ENCODE peak calls at places on chromosomes 5 and 9, in seven cellular contexts. One of them, this sample, is unnamed.

GRCh38 chr5:53430618-53431252 is 49.7 kb upstream of the FST start:
- DNase-seq in body of pancreas: no peak
- DNase-seq in OCI-LY7: peak
- DNase-seq in RWPE1: peak
- DNase-seq in ovary: no peak
- DNase-seq in transverse colon: no peak
- DNase-seq in H9: no peak
- DNase-seq in this sample: no peak

GRCh38 chr9:129932303-129933151 is 97.3 kb downstream of the USP20 start:
- DNase-seq in body of pancreas: no peak
- DNase-seq in OCI-LY7: no peak
- DNase-seq in RWPE1: no peak
- DNase-seq in ovary: no peak
- DNase-seq in transverse colon: no peak
- DNase-seq in H9: no peak
- DNase-seq in this sample: no peak

GRCh38 chr5:140548300-140548688 is 832 bp downstream of the EIF4EBP3 start:
- DNase-seq in body of pancreas: peak
- DNase-seq in OCI-LY7: no peak
- DNase-seq in RWPE1: peak
- DNase-seq in ovary: no peak
- DNase-seq in transverse colon: peak
- DNase-seq in H9: no peak
- DNase-seq in this sample: peak

GRCh38 chr5:168047043-168047668 is 244.3 kb upstream of the WWC1 start:
- DNase-seq in body of pancreas: peak
- DNase-seq in OCI-LY7: peak
- DNase-seq in RWPE1: peak
- DNase-seq in ovary: no peak
- DNase-seq in transverse colon: peak
- DNase-seq in H9: peak
- DNase-seq in this sample: no peak

GRCh38 chr5:139271201-139272027 is 22.1 kb upstream of the MATR3 start:
- DNase-seq in body of pancreas: peak
- DNase-seq in OCI-LY7: no peak
- DNase-seq in RWPE1: no peak
- DNase-seq in ovary: no peak
- DNase-seq in transverse colon: no peak
- DNase-seq in H9: no peak
- DNase-seq in this sample: no peak

GRCh38 chr9:17578577-17578910 is 322 bp upstream of the SH3GL2 start:
- DNase-seq in body of pancreas: no peak
- DNase-seq in OCI-LY7: no peak
- DNase-seq in RWPE1: no peak
- DNase-seq in ovary: no peak
- DNase-seq in transverse colon: no peak
- DNase-seq in H9: no peak
- DNase-seq in this sample: no peak

GRCh38 chr9:10007356-10007755 is 605.4 kb downstream of the PTPRD start:
- DNase-seq in body of pancreas: no peak
- DNase-seq in OCI-LY7: no peak
- DNase-seq in RWPE1: no peak
- DNase-seq in ovary: no peak
- DNase-seq in transverse colon: no peak
- DNase-seq in H9: no peak
- DNase-seq in this sample: no peak

GRCh38 chr9:95696701-95697100 is 178.8 kb upstream of the ERCC6L2 start:
- DNase-seq in body of pancreas: peak
- DNase-seq in OCI-LY7: no peak
- DNase-seq in RWPE1: no peak
- DNase-seq in ovary: no peak
- DNase-seq in transverse colon: peak
- DNase-seq in H9: no peak
- DNase-seq in this sample: no peak

GRCh38 chr5:110996742-110997141 is 74.8 kb upstream of the TSLP start:
- DNase-seq in body of pancreas: no peak
- DNase-seq in OCI-LY7: no peak
- DNase-seq in RWPE1: no peak
- DNase-seq in ovary: no peak
- DNase-seq in transverse colon: no peak
- DNase-seq in H9: no peak
- DNase-seq in this sample: no peak

GRCh38 chr9:136840877-136841645 is 1.2 kb upstream of the AJM1 start:
- DNase-seq in body of pancreas: peak
- DNase-seq in OCI-LY7: no peak
- DNase-seq in RWPE1: peak
- DNase-seq in ovary: no peak
- DNase-seq in transverse colon: peak
- DNase-seq in H9: peak
- DNase-seq in this sample: peak

GRCh38 chr5:78908173-78908901 is 76.8 kb downstream of the ARSB start:
- DNase-seq in body of pancreas: peak
- DNase-seq in OCI-LY7: no peak
- DNase-seq in RWPE1: no peak
- DNase-seq in ovary: no peak
- DNase-seq in transverse colon: peak
- DNase-seq in H9: peak
- DNase-seq in this sample: peak

GRCh38 chr5:75611324-75612210 is at the start of gene ANKDD1B:
- DNase-seq in body of pancreas: peak
- DNase-seq in OCI-LY7: no peak
- DNase-seq in RWPE1: peak
- DNase-seq in ovary: peak
- DNase-seq in transverse colon: peak
- DNase-seq in H9: peak
- DNase-seq in this sample: no peak

GRCh38 chr9:16417749-16418148 is 452.7 kb downstream of the BNC2 start:
- DNase-seq in body of pancreas: no peak
- DNase-seq in OCI-LY7: no peak
- DNase-seq in RWPE1: no peak
- DNase-seq in ovary: no peak
- DNase-seq in transverse colon: no peak
- DNase-seq in H9: no peak
- DNase-seq in this sample: no peak

GRCh38 chr5:97149689-97150088 is 7.3 kb upstream of the LIX1 start:
- DNase-seq in body of pancreas: no peak
- DNase-seq in OCI-LY7: no peak
- DNase-seq in RWPE1: no peak
- DNase-seq in ovary: no peak
- DNase-seq in transverse colon: no peak
- DNase-seq in H9: no peak
- DNase-seq in this sample: no peak

GRCh38 chr5:138949988-138950387 is 74.9 kb upstream of the LRRTM2 start:
- DNase-seq in body of pancreas: peak
- DNase-seq in OCI-LY7: no peak
- DNase-seq in RWPE1: no peak
- DNase-seq in ovary: no peak
- DNase-seq in transverse colon: no peak
- DNase-seq in H9: no peak
- DNase-seq in this sample: no peak

GRCh38 chr9:112711050-112711689 is 6.7 kb downstream of the INIP start:
- DNase-seq in body of pancreas: peak
- DNase-seq in OCI-LY7: peak
- DNase-seq in RWPE1: peak
- DNase-seq in ovary: peak
- DNase-seq in transverse colon: no peak
- DNase-seq in H9: no peak
- DNase-seq in this sample: no peak

GRCh38 chr9:116409659-116410058 is 256.1 kb downstream of the PAPPA start:
- DNase-seq in body of pancreas: no peak
- DNase-seq in OCI-LY7: no peak
- DNase-seq in RWPE1: no peak
- DNase-seq in ovary: no peak
- DNase-seq in transverse colon: no peak
- DNase-seq in H9: no peak
- DNase-seq in this sample: no peak

DNA sequence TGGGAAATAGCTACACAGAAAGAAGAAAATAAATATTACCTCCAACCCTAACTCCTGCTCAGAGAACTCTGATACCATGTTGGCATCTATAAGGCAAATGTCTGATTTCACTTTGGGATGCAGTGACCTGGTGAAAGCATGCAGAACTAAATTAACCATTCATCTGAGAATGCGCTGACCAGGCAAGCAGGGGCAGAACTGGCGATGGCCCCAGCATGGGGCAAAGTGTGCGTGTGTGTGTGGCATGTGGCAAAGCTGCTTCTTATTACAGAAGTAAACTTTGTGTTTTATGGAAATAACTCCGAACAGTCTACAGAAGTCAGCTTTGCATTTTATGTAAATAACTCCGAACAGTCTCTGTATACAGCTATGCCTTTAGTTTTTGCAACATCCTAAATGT is 237.1 kb downstream of the TRPM3 start:
- DNase-seq in body of pancreas: no peak
- DNase-seq in OCI-LY7: no peak
- DNase-seq in RWPE1: no peak
- DNase-seq in ovary: no peak
- DNase-seq in transverse colon: no peak
- DNase-seq in H9: no peak
- DNase-seq in this sample: no peak
- H3K27ac ChIP-seq in body of pancreas: no peak
- H3K27ac ChIP-seq in OCI-LY7: no peak
- H3K27ac ChIP-seq in RWPE1: no peak
- H3K27ac ChIP-seq in ovary: no peak
- H3K27ac ChIP-seq in transverse colon: no peak
- H3K27ac ChIP-seq in H9: no peak
- H3K27ac ChIP-seq in this sample: no peak

GRCh38 chr9:35499701-35500030 is 9.8 kb downstream of the RUSC2 start:
- DNase-seq in body of pancreas: no peak
- DNase-seq in OCI-LY7: no peak
- DNase-seq in RWPE1: no peak
- DNase-seq in ovary: no peak
- DNase-seq in transverse colon: no peak
- DNase-seq in H9: no peak
- DNase-seq in this sample: no peak
- H3K27ac ChIP-seq in body of pancreas: peak
- H3K27ac ChIP-seq in OCI-LY7: no peak
- H3K27ac ChIP-seq in RWPE1: no peak
- H3K27ac ChIP-seq in ovary: no peak
- H3K27ac ChIP-seq in transverse colon: peak
- H3K27ac ChIP-seq in H9: no peak
- H3K27ac ChIP-seq in this sample: peak

GRCh38 chr5:40485021-40485998 is 194.4 kb upstream of the PTGER4 start:
- DNase-seq in body of pancreas: peak
- DNase-seq in OCI-LY7: peak
- DNase-seq in RWPE1: no peak
- DNase-seq in ovary: no peak
- DNase-seq in transverse colon: no peak
- DNase-seq in H9: no peak
- DNase-seq in this sample: no peak
- H3K27ac ChIP-seq in body of pancreas: peak
- H3K27ac ChIP-seq in OCI-LY7: peak
- H3K27ac ChIP-seq in RWPE1: no peak
- H3K27ac ChIP-seq in ovary: no peak
- H3K27ac ChIP-seq in transverse colon: no peak
- H3K27ac ChIP-seq in H9: no peak
- H3K27ac ChIP-seq in this sample: no peak

DNA sequence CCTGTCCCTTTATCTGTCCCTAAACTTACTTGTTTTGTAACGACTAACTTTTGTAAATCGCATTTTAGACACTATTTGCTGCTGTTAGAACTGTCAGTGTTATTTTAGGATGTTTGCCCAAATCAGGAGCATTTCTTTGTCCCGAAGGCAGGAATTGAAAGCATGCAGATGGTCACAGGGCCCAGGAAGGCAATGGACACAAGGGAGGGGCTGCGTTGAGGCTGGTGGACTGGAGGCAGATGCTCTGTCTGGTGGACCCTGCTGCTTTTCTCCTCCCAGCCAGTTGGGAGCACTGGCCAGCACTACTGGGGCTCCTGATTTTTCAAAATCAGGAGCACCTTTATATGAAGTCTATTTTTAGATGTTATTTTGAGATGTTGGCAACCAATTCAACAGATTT is 31.7 kb downstream of the DOCK2 start:
- DNase-seq in body of pancreas: no peak
- DNase-seq in OCI-LY7: no peak
- DNase-seq in RWPE1: no peak
- DNase-seq in ovary: no peak
- DNase-seq in transverse colon: no peak
- DNase-seq in H9: no peak
- DNase-seq in this sample: no peak
- H3K27ac ChIP-seq in body of pancreas: no peak
- H3K27ac ChIP-seq in OCI-LY7: no peak
- H3K27ac ChIP-seq in RWPE1: no peak
- H3K27ac ChIP-seq in ovary: no peak
- H3K27ac ChIP-seq in transverse colon: no peak
- H3K27ac ChIP-seq in H9: no peak
- H3K27ac ChIP-seq in this sample: no peak

DNA sequence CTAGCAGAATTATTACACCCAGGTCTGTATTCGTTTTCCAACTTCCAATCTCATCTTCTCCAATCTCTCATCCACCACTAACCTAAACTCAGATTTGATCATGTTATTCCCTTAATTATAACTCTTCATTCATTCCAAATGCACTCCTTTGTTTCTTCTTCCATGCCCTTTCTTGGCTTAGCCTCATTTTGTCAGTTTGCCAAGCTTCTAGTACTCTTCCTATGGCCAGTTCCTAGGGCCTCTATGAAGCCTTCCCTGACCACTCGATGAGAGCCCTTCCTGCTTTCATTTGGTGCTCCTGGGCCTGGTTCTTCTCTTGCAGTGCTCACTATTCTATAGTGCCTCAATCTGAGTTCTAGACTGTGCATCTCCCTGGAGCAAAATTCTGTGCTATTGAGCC is 5.8 kb downstream of the FAM219A start:
- DNase-seq in body of pancreas: no peak
- DNase-seq in OCI-LY7: no peak
- DNase-seq in RWPE1: no peak
- DNase-seq in ovary: no peak
- DNase-seq in transverse colon: no peak
- DNase-seq in H9: no peak
- DNase-seq in this sample: no peak
- H3K27ac ChIP-seq in body of pancreas: no peak
- H3K27ac ChIP-seq in OCI-LY7: no peak
- H3K27ac ChIP-seq in RWPE1: no peak
- H3K27ac ChIP-seq in ovary: no peak
- H3K27ac ChIP-seq in transverse colon: no peak
- H3K27ac ChIP-seq in H9: no peak
- H3K27ac ChIP-seq in this sample: peak

DNA sequence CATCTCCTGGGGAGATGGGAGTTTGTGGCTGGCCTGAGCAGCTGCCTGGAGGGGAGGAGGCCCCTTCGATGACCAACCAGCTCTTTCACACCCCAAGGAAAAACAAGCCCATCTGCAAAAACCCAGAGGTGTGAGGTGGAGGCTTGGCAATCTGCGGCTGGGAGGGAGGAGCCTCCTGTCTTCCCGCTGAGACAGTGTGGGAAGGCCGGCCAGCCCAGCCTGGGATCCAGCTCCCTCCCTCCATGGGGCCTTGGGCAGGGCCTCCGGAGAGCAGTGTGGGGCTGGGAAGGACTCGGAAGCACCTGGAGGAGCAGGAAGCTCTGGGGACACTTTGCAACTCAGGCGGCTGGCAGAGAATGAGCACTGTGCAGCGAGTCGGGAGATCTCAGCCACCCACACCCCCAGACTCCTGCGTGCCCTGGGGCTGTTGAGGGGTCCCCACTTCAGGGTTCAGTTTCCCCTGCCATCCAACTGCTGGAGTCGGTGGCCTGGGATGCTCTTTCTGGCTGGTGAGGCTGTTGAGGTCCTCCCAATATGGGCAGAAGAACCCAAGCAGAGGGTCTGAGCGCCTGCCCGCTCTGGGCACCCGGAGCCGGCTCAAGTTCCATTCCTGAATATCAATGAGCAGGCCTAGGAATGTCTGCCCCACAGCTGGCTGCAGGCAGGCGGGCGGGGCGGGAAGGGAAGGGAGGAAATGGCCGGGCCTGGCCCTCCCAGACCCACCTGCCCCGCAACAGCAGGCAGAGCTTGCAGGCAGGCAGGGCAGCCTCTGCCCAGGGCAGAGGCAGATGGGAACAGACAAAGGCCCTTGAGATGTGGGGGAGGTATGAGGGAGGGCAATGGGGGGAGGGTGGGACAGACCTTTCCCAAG is 101.1 kb downstream of the FGF18 start:
- DNase-seq in body of pancreas: no peak
- DNase-seq in OCI-LY7: no peak
- DNase-seq in RWPE1: peak
- DNase-seq in ovary: no peak
- DNase-seq in transverse colon: peak
- DNase-seq in H9: peak
- DNase-seq in this sample: no peak
- H3K27ac ChIP-seq in body of pancreas: no peak
- H3K27ac ChIP-seq in OCI-LY7: no peak
- H3K27ac ChIP-seq in RWPE1: peak
- H3K27ac ChIP-seq in ovary: no peak
- H3K27ac ChIP-seq in transverse colon: peak
- H3K27ac ChIP-seq in H9: no peak
- H3K27ac ChIP-seq in this sample: no peak

This sample was measured in gastrocnemius medialis.